ENCODE peak calls at places on chromosomes 1 and 21, in six cellular contexts. Z, V, O, H, A and C are unnamed samples.

GRCh38 chr1:172449585-172450523 is 6.0 kb upstream of the PIGC start:
- DNase-seq in Z (peak; percentile 74), V (peak; percentile 62), O (peak; percentile 72), H (peak; percentile 71), A (peak; percentile 65), C (peak; percentile 64)

GRCh38 chr1:162141273-162142023 is 72.0 kb downstream of the NOS1AP start:
- DNase-seq in Z (no peak), V (no peak), O (no peak), H (no peak), A (no peak), C (no peak)

GRCh38 chr1:7808253-7808844 is 24.3 kb downstream of the PER3 start:
- DNase-seq in Z (peak; percentile 39), V (no peak), O (no peak), H (peak; percentile 40), A (no peak), C (no peak)

GRCh38 chr1:51574796-51575195 is 42.1 kb upstream of the OSBPL9 start:
- DNase-seq in Z (no peak), V (no peak), O (no peak), H (no peak), A (no peak), C (no peak)

GRCh38 chr1:235671992-235672391 is 22.4 kb upstream of the GNG4 start:
- DNase-seq in Z (no peak), V (no peak), O (no peak), H (no peak), A (no peak), C (no peak)

GRCh38 chr1:66298427-66298826 is 235.5 kb upstream of the SGIP1 start:
- DNase-seq in Z (no peak), V (peak; percentile 51), O (no peak), H (no peak), A (no peak), C (no peak)

GRCh38 chr1:61284226-61284854 is 202.0 kb downstream of the NFIA start:
- DNase-seq in Z (no peak), V (no peak), O (no peak), H (no peak), A (no peak), C (no peak)

GRCh38 chr21:38319781-38320180 is 63.0 kb downstream of the KCNJ15 start:
- DNase-seq in Z (no peak), V (no peak), O (no peak), H (no peak), A (no peak), C (no peak)

GRCh38 chr1:205610036-205610435 is 21.8 kb downstream of the ELK4 start:
- DNase-seq in Z (no peak), V (no peak), O (no peak), H (no peak), A (no peak), C (no peak)

GRCh38 chr1:213374369-213374768 is 323.3 kb downstream of the RPS6KC1 start:
- DNase-seq in Z (peak; percentile 69), V (peak; percentile 54), O (peak; percentile 85), H (peak; percentile 81), A (peak; percentile 68), C (peak; percentile 87)

GRCh38 chr1:187070076-187070475 is 241.3 kb downstream of the PLA2G4A start:
- DNase-seq in Z (no peak), V (no peak), O (no peak), H (no peak), A (no peak), C (no peak)

GRCh38 chr1:26555550-26555981 is 26.0 kb downstream of the RPS6KA1 start:
- DNase-seq in Z (no peak), V (no peak), O (peak; percentile 24), H (no peak), A (no peak), C (no peak)

GRCh38 chr21:34936299-34936698 is 112.8 kb downstream of the RUNX1 start:
- DNase-seq in Z (no peak), V (no peak), O (no peak), H (no peak), A (no peak), C (no peak)

GRCh38 chr1:1797731-1798341 is 19.6 kb upstream of the NADK start:
- DNase-seq in Z (peak; percentile 53), V (peak; percentile 43), O (no peak), H (no peak), A (no peak), C (no peak)

GRCh38 chr1:57377731-57378139 is 46.1 kb downstream of the DAB1 start:
- DNase-seq in Z (no peak), V (no peak), O (no peak), H (no peak), A (no peak), C (no peak)

GRCh38 chr1:47776554-47777156 is 220.5 kb downstream of the TRABD2B start:
- DNase-seq in Z (no peak), V (no peak), O (no peak), H (peak; percentile 74), A (no peak), C (peak; percentile 17)

GRCh38 chr1:56838726-56839125 is 15.9 kb upstream of the C8A start:
- DNase-seq in Z (no peak), V (no peak), O (no peak), H (no peak), A (no peak), C (no peak)

GRCh38 chr1:180627411-180627810 is 4.4 kb upstream of the XPR1 start:
- DNase-seq in Z (no peak), V (no peak), O (no peak), H (no peak), A (no peak), C (no peak)

GRCh38 chr1:30966690-30967369 is 58.3 kb upstream of the SDC3 start:
- DNase-seq in Z (no peak), V (no peak), O (peak; percentile 76), H (peak; percentile 80), A (no peak), C (no peak)

GRCh38 chr1:99527078-99527477 is 118.8 kb upstream of the PALMD start:
- DNase-seq in Z (no peak), V (no peak), O (no peak), H (peak; percentile 8), A (no peak), C (no peak)

GRCh38 chr1:42730988-42731387 is 9.0 kb downstream of the CLDN19 start:
- DNase-seq in Z (no peak), V (no peak), O (no peak), H (peak; percentile 32), A (no peak), C (no peak)

GRCh38 chr1:180793451-180793850 is 119.2 kb upstream of the KIAA1614 start:
- DNase-seq in Z (no peak), V (no peak), O (no peak), H (no peak), A (no peak), C (no peak)

GRCh38 chr1:74038042-74038441 is 159.9 kb downstream of the LRRIQ3 start:
- DNase-seq in Z (no peak), V (no peak), O (no peak), H (no peak), A (peak; percentile 31), C (no peak)

GRCh38 chr1:110555807-110556470 is 37.0 kb upstream of the KCNA10 start:
- DNase-seq in Z (no peak), V (no peak), O (peak; percentile 62), H (peak; percentile 67), A (peak; percentile 78), C (no peak)

GRCh38 chr1:101239095-101240040 is 2.5 kb downstream of the S1PR1 start:
- DNase-seq in Z (no peak), V (no peak), O (no peak), H (no peak), A (no peak), C (no peak)

GRCh38 chr21:44353200-44353970 is at the start of gene TRPM2:
- DNase-seq in Z (peak; percentile 55), V (peak; percentile 40), O (no peak), H (no peak), A (peak; percentile 88), C (no peak)

GRCh38 chr1:95035536-95035935 is 37.2 kb downstream of the ALG14 start:
- DNase-seq in Z (no peak), V (no peak), O (no peak), H (no peak), A (no peak), C (no peak)

GRCh38 chr1:204384636-204385354 is 25.1 kb upstream of the PLEKHA6 start:
- DNase-seq in Z (no peak), V (peak; percentile 66), O (peak; percentile 49), H (peak; percentile 48), A (no peak), C (no peak)

GRCh38 chr1:110067957-110068645 is 2.4 kb downstream of the ALX3 start:
- DNase-seq in Z (no peak), V (no peak), O (no peak), H (no peak), A (peak; percentile 54), C (peak; percentile 44)

GRCh38 chr1:168387781-168388760 is 107.4 kb downstream of the TBX19 start:
- DNase-seq in Z (no peak), V (no peak), O (no peak), H (no peak), A (no peak), C (no peak)

GRCh38 chr21:37914211-37914900 is 1.9 kb downstream of the KCNJ6 start:
- DNase-seq in Z (peak; percentile 32), V (no peak), O (no peak), H (peak; percentile 11), A (no peak), C (peak; percentile 74)

GRCh38 chr1:77579547-77579946 is 102.9 kb downstream of the ZZZ3 start:
- DNase-seq in Z (no peak), V (no peak), O (no peak), H (peak; percentile 3), A (no peak), C (no peak)
- TF ChIP-seq CTCF in Z (no peak), V (no peak), O (no peak), H (no peak), A (no peak), C (peak; percentile 66)

GRCh38 chr21:41659791-41660560 is 106.9 kb downstream of the RIPK4 start:
- DNase-seq in Z (no peak), V (no peak), O (no peak), H (no peak), A (peak; percentile 74), C (no peak)
- TF ChIP-seq CTCF in Z (no peak), V (no peak), O (no peak), H (peak; percentile 31), A (no peak), C (no peak)

GRCh38 chr1:154657547-154657946 is 49.6 kb upstream of the ADAR start:
- DNase-seq in Z (no peak), V (no peak), O (no peak), H (no peak), A (no peak), C (no peak)

GRCh38 chr1:154664331-154664730 is 56.3 kb upstream of the ADAR start:
- DNase-seq in Z (no peak), V (no peak), O (no peak), H (no peak), A (no peak), C (no peak)

GRCh38 chr1:154659823-154660592 is 52.0 kb upstream of the ADAR start:
- DNase-seq in Z (no peak), V (no peak), O (no peak), H (no peak), A (no peak), C (no peak)

GRCh38 chr1:154663656-154664055 is 55.7 kb upstream of the ADAR start:
- DNase-seq in Z (no peak), V (no peak), O (no peak), H (peak; percentile 25), A (no peak), C (no peak)

GRCh38 chr1:154661110-154661509 is 53.1 kb upstream of the ADAR start:
- DNase-seq in Z (no peak), V (no peak), O (no peak), H (no peak), A (no peak), C (no peak)
- TF ChIP-seq CTCF in Z (no peak), V (no peak), O (no peak), H (no peak), A (no peak), C (no peak)

GRCh38 chr1:210332719-210333398 is 4.2 kb downstream of the HHAT start:
- DNase-seq in Z (peak; percentile 41), V (no peak), O (no peak), H (no peak), A (no peak), C (no peak)
- TF ChIP-seq CTCF in Z (no peak), V (no peak), O (no peak), H (no peak), A (no peak), C (no peak)